ENCODE peak calls at places on chromosome 19, in ten cellular contexts. H, W, Q, X, N, J, L, Y, G and V are unnamed samples. For H3K4me1, the result is how much of the 10 kb centered on the place peaks cover.

GRCh38 chr19:2180114-2180513 is 16.4 kb downstream of the DOT1L start:
- DNase-seq in J (no peak), Y (no peak), L (no peak), W (no peak), G (no peak), H (no peak), X (no peak), N (no peak), Q (no peak), V (no peak)

GRCh38 chr19:43784251-43784980 is 3.6 kb upstream of the KCNN4 start:
- DNase-seq in J (no peak), H (peak), L (no peak), X (no peak), G (peak), Y (peak), N (peak), W (no peak), Q (peak), V (peak)

GRCh38 chr19:43755256-43755801 is 567 bp upstream of the SMG9 start:
- DNase-seq in N (peak), Q (peak), L (peak), H (peak), Y (peak), J (peak), X (peak), W (no peak), G (peak), V (peak)

GRCh38 chr19:15374105-15374651 is 5.4 kb downstream of the AKAP8 start:
- DNase-seq in W (no peak), G (no peak), H (no peak), J (peak), N (no peak), L (no peak), Y (no peak), Q (no peak), X (peak), V (no peak)

GRCh38 chr19:41276231-41276630 is 12.1 kb downstream of the HNRNPUL1 start:
- DNase-seq in G (peak), W (no peak), H (no peak), X (no peak), N (no peak), L (no peak), Q (no peak), Y (peak), J (no peak), V (no peak)

GRCh38 chr19:4089400-4089908 is 22.8 kb upstream of the ZBTB7A start:
- DNase-seq in G (no peak), X (no peak), Y (no peak), J (peak), N (no peak), W (no peak), L (no peak), Q (no peak), H (no peak), V (peak)

GRCh38 chr19:32771596-32771995 is 52.0 kb downstream of the TDRD12 start:
- DNase-seq in J (no peak), Y (no peak), W (no peak), X (no peak), L (no peak), H (no peak), Q (no peak), G (no peak), N (no peak), V (no peak)

GRCh38 chr19:21084343-21084742 is 2.3 kb downstream of the ZNF714 start:
- DNase-seq in L (no peak), H (peak), X (no peak), Y (peak), N (no peak), G (peak), Q (no peak), J (no peak), W (no peak), V (no peak)

GRCh38 chr19:35162471-35163326 is 8.2 kb downstream of the FXYD5 start:
- DNase-seq in L (no peak), Y (no peak), N (no peak), Q (no peak), W (no peak), X (no peak), G (no peak), H (peak), J (no peak), V (no peak)

GRCh38 chr19:45693168-45693788 is 812 bp downstream of the QPCTL start:
- DNase-seq in L (peak), X (peak), W (peak), Q (peak), G (peak), J (peak), H (peak), Y (peak), N (peak), V (peak)

GRCh38 chr19:16860996-16861395 is 27.8 kb upstream of the F2RL3 start:
- DNase-seq in X (no peak), N (no peak), H (no peak), G (no peak), J (no peak), L (no peak), Y (no peak), Q (no peak), W (no peak), V (peak)

GRCh38 chr19:41706741-41707501 is 1.5 kb upstream of the CEACAM5 start:
- DNase-seq in Q (peak), W (no peak), J (peak), H (peak), G (peak), L (peak), X (peak), Y (peak), N (peak), V (peak)

GRCh38 chr19:39802958-39803357 is 24.3 kb downstream of the LEUTX start:
- DNase-seq in H (no peak), G (no peak), Q (no peak), W (no peak), X (no peak), Y (no peak), J (peak), N (no peak), L (no peak), V (no peak)

GRCh38 chr19:16377521-16377920 is 52.9 kb downstream of the KLF2 start:
- DNase-seq in J (peak), Y (no peak), G (no peak), X (no peak), N (peak), Q (no peak), W (no peak), L (no peak), H (no peak), V (no peak)

GRCh38 chr19:9323919-9324583 is at the start of gene ZNF559:
- DNase-seq in X (peak), H (peak), J (peak), L (peak), Q (peak), W (peak), Y (peak), N (peak), G (peak), V (peak)

GRCh38 chr19:58559275-58560006 is 1.0 kb upstream of the UBE2M start:
- DNase-seq in J (peak), Q (peak), N (peak), H (peak), L (peak), G (peak), Y (peak), W (no peak), X (peak), V (peak)

GRCh38 chr19:9323557-9323918 is 441 bp upstream of the ZNF559 start:
- DNase-seq in H (peak), Q (peak), N (peak), J (peak), X (peak), W (no peak), G (peak), Y (peak), L (peak), V (no peak)

GRCh38 chr19:42282036-42282762 is 13.1 kb downstream of the CIC start:
- DNase-seq in H (peak), Y (peak), N (no peak), W (no peak), J (peak), G (no peak), L (peak), X (no peak), Q (peak), V (no peak)

GRCh38 chr19:55063492-55063843 is 520 bp upstream of the RDH13 start:
- DNase-seq in N (no peak), Q (no peak), X (no peak), W (no peak), G (no peak), L (no peak), J (no peak), Y (no peak), H (no peak), V (no peak)

GRCh38 chr19:2330632-2331284 is 2.3 kb downstream of the SPPL2B start:
- DNase-seq in J (peak), N (no peak), H (no peak), W (no peak), X (no peak), Y (peak), G (no peak), L (no peak), Q (no peak), V (no peak)

GRCh38 chr19:42323852-42324654 is 1.4 kb upstream of the MEGF8 start:
- DNase-seq in N (no peak), H (no peak), J (no peak), Y (no peak), G (no peak), L (no peak), X (no peak), W (no peak), Q (no peak), V (no peak)

GRCh38 chr19:5243878-5244277 is 96.7 kb downstream of the PTPRS start:
- DNase-seq in L (no peak), W (no peak), H (no peak), N (no peak), Y (no peak), Q (no peak), J (no peak), X (no peak), G (no peak), V (no peak)

GRCh38 chr19:3098141-3098514 is 4.0 kb downstream of the GNA11 start:
- DNase-seq in J (peak), X (peak), H (no peak), Y (no peak), G (no peak), Q (no peak), N (no peak), W (no peak), L (no peak), V (peak)

GRCh38 chr19:42348211-42348610 is 22.8 kb downstream of the MEGF8 start:
- DNase-seq in L (no peak), H (no peak), W (no peak), Y (no peak), N (no peak), G (no peak), X (no peak), Q (no peak), J (no peak), V (peak)

GRCh38 chr19:3162418-3163229 is 15.9 kb upstream of the S1PR4 start:
- DNase-seq in Y (no peak), H (no peak), G (peak), L (no peak), W (no peak), X (no peak), N (no peak), J (no peak), Q (peak), V (no peak)

GRCh38 chr19:55301459-55302331 is 17.9 kb downstream of the BRSK1 start:
- DNase-seq in X (peak), Y (peak), Q (peak), G (peak), L (peak), H (peak), W (no peak), N (peak), J (peak), V (peak)

GRCh38 chr19:41206926-41207750 is 11.9 kb upstream of the AXL start:
- DNase-seq in N (peak), W (no peak), G (peak), X (peak), L (peak), J (peak), H (no peak), Q (no peak), Y (no peak), V (no peak)

GRCh38 chr19:45100797-45101196 is 7.8 kb downstream of the PPP1R37 start:
- DNase-seq in X (no peak), N (no peak), G (no peak), H (no peak), J (no peak), W (no peak), Q (no peak), L (no peak), Y (peak), V (no peak)

GRCh38 chr19:45162464-45163143 is 1.8 kb upstream of the NKPD1 start:
- DNase-seq in G (no peak), X (no peak), N (no peak), Q (no peak), L (no peak), H (peak), Y (no peak), W (no peak), J (no peak), V (no peak)

GRCh38 chr19:28988066-28988465 is 224.9 kb downstream of the UQCRFS1 start:
- DNase-seq in N (no peak), Q (no peak), L (no peak), G (no peak), J (no peak), H (no peak), Y (no peak), W (no peak), X (no peak), V (no peak)

GRCh38 chr19:50909240-50910070 is 1.7 kb downstream of the KLK4 start:
- DNase-seq in X (no peak), G (peak), Q (peak), Y (peak), J (no peak), W (no peak), H (peak), N (peak), L (no peak), V (no peak)

GRCh38 chr19:17902701-17903100 is 30.1 kb upstream of the CCDC124 start:
- DNase-seq in G (peak), H (peak), Q (no peak), W (no peak), Y (no peak), J (no peak), X (no peak), N (no peak), L (no peak), V (no peak)
- TF ChIP-seq CTCF in G (no peak), H (no peak), Q (no peak), W (no peak), Y (no peak), J (no peak), X (no peak), N (no peak), L (no peak), V (no peak)

DNA sequence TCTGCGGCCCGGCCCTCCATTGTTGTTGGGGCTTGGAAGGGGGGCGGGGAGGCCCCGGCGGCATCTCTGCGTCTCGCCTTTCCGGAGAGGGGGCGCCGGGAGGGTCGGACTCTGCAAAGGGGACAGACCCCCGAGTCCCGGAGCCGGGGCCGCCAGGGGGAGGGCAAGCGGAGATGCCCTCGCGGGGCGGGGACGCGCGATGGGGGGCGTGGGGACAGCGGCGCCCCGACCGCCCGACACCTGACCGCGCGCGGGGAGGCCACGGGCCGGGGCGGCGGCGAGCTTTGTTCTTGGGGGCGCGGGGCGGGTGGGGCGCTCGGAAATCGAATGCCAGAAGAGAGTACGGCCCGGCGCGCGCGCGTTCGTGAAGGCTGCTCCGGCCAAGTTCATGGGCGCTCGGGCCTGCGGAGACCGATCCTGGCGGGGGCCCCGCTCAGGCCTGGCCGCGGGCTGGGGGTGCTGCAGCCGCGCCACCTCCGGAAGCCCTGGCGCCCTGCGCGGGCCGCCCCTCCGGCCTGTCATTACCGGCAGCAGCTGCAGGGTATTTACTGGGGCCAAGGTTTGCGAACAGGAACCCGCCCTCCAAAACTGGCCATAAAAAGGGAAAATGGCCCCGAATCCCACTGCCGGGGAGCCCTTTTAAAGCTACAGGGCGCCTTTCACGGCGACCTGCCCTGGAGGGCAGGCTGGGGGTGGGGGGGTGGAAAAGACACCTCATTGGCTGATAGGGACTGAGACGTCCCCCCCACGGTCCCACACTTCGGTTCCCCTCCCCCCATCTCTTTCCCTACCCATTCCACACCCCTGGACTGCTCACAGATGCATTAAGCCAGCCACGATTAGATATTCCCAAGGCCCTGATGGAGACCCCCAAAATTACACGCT is 11.1 kb upstream of the NANOS3 start:
- DNase-seq in H (no peak), W (no peak), Y (no peak), J (peak), Q (no peak), G (peak), X (no peak), L (no peak), N (no peak), V (no peak)
- H3K4me1 ChIP-seq in H (under half), W (under half), Y (under half), J (under half), Q (under half), G (under half), X (under half), L (under half), N (under half), V (half or more)

DNA sequence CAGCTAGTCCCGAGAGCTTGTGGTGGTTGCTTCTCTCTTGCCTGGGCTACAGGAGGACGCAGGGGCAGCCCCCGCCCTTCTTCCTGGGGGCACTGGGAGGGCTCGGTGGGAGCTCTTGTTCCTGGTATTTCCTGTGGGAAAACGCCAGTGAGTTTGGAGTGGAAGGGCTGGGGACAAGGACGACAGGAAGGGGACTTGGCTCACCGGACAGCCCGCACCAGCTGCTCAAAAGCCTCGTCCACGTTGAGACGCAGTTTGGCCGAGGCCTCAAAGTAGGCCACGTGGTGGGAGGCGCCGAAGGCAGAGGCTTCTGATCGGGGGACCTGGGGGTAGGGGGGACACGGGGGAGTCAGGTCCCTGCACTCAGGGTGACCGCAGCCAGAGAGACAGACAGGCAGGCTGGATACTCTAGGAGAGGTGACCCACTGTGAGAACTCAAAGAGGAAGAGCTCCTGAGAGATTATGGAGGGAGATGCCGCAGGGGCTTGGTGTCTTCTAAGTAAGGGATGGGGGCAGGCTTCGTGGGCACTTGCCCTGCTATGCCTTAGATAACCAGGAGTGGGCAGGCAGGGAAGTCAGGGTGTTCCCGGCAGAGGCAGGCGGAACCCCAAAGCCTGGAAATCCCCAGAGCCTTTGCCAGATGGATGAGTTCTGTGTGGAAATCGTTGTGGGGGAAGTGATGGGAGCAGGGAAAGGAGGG is 4.3 kb downstream of the RRAS start:
- DNase-seq in H (no peak), L (no peak), N (no peak), G (no peak), X (no peak), Y (no peak), J (no peak), W (no peak), Q (no peak), V (no peak)
- H3K27ac ChIP-seq in H (no peak), L (no peak), N (no peak), G (peak), X (peak), Y (no peak), J (peak), W (no peak), Q (peak), V (peak)

GRCh38 chr19:6312018-6312417 is 21.4 kb downstream of the ACER1 start:
- DNase-seq in Q (no peak), X (no peak), W (no peak), G (no peak), Y (no peak), H (no peak), N (peak), L (no peak), J (no peak), V (no peak)
- TF ChIP-seq CTCF in Q (no peak), X (no peak), W (no peak), G (peak), Y (no peak), H (no peak), N (peak), L (no peak), J (peak), V (no peak)